ENCODE peak calls at places on chromosomes 5 and 9, in seven cellular contexts. E is A549; D is NCI-H1930; I is SIG-M5; F is neural progenitor cell; V is activated T-cell treated with anti-CD3 and anti-CD28 coated beads, Interleukin-2, amount 50 U/mL, for 72 hours; U is C1 segment of cervical spinal cord. C is an unnamed sample.

GRCh38 chr9:32430720-32431119 is 46.3 kb downstream of the ACO1 start:
- DNase-seq in D (no peak), U (no peak), F (no peak), I (no peak), V (no peak), E (no peak), C (no peak)

GRCh38 chr9:77236693-77237092 is 59.4 kb downstream of the VPS13A start:
- DNase-seq in E (no peak), D (no peak), I (no peak), F (no peak), U (no peak), V (no peak), C (no peak)

GRCh38 chr9:76818271-76818670 is 54.0 kb downstream of the PCA3 start:
- DNase-seq in U (peak), E (peak), D (no peak), I (no peak), V (no peak), F (no peak), C (no peak)

GRCh38 chr9:90343360-90343759 is 299.3 kb downstream of the DIRAS2 start:
- DNase-seq in V (no peak), U (no peak), D (no peak), I (no peak), F (peak), E (no peak), C (peak)

GRCh38 chr9:93107151-93107824 is 11.3 kb downstream of the CARD19 start:
- DNase-seq in I (no peak), F (no peak), U (no peak), D (no peak), V (no peak), E (no peak), C (no peak)

GRCh38 chr9:37953775-37954437 is 50.0 kb upstream of the SLC25A51 start:
- DNase-seq in E (peak), D (no peak), F (no peak), U (no peak), I (no peak), V (peak), C (no peak)

GRCh38 chr9:115374724-115375268 is 256.8 kb upstream of the TNC start:
- DNase-seq in I (no peak), U (no peak), F (no peak), E (no peak), V (no peak), D (no peak), C (no peak)

GRCh38 chr5:14410068-14410941 is 171.3 kb upstream of the OTULINL start:
- DNase-seq in D (no peak), U (no peak), V (no peak), E (no peak), F (no peak), I (no peak), C (no peak)

GRCh38 chr5:74624501-74624900 is 16.0 kb downstream of the ENC1 start:
- DNase-seq in E (no peak), U (no peak), D (no peak), F (no peak), I (no peak), V (no peak), C (no peak)

GRCh38 chr9:36127652-36128244 is 8.8 kb upstream of the GLIPR2 start:
- DNase-seq in D (no peak), V (no peak), F (no peak), E (no peak), U (no peak), I (no peak), C (no peak)

GRCh38 chr5:139575751-139576150 is 14.6 kb downstream of the UBE2D2 start:
- DNase-seq in I (no peak), E (no peak), D (no peak), F (no peak), V (peak), U (no peak), C (no peak)

GRCh38 chr5:170345971-170346370 is 43.2 kb downstream of the KCNMB1 start:
- DNase-seq in F (no peak), I (no peak), U (no peak), V (no peak), D (no peak), E (no peak), C (no peak)

GRCh38 chr9:107770716-107771115 is 281.1 kb upstream of the KLF4 start:
- DNase-seq in V (no peak), E (no peak), D (no peak), F (no peak), I (no peak), U (no peak), C (no peak)

GRCh38 chr5:176823869-176824412 is 13.6 kb downstream of the UNC5A start:
- DNase-seq in U (peak), F (no peak), V (no peak), E (no peak), I (no peak), D (no peak), C (no peak)

GRCh38 chr5:91787718-91788117 is 404.6 kb upstream of the ARRDC3 start:
- DNase-seq in V (no peak), E (no peak), F (no peak), U (no peak), I (no peak), D (no peak), C (no peak)

GRCh38 chr9:17291766-17292165 is 156.9 kb downstream of the CNTLN start:
- DNase-seq in F (no peak), U (no peak), I (no peak), E (no peak), D (no peak), V (no peak), C (no peak)

GRCh38 chr5:141782991-141783598 is 95.1 kb downstream of the PCDH1 start:
- DNase-seq in V (no peak), I (no peak), F (no peak), U (no peak), E (peak), D (no peak), C (no peak)

GRCh38 chr5:38803246-38803645 is 42.6 kb upstream of the OSMR start:
- DNase-seq in U (no peak), V (no peak), I (no peak), D (no peak), F (no peak), E (no peak), C (no peak)

GRCh38 chr5:15943487-15943886 is 236.1 kb downstream of the MARCHF11 start:
- DNase-seq in F (no peak), I (no peak), D (no peak), U (no peak), V (no peak), E (no peak), C (no peak)

GRCh38 chr9:20382460-20383071 is 239.7 kb downstream of the MLLT3 start:
- DNase-seq in V (no peak), U (no peak), E (no peak), F (no peak), I (no peak), D (no peak), C (no peak)

GRCh38 chr5:1057841-1058548 is 49.4 kb downstream of the NKD2 start:
- DNase-seq in F (no peak), D (no peak), V (no peak), I (no peak), U (no peak), E (no peak), C (no peak)

GRCh38 chr9:89345476-89345875 is 27.2 kb downstream of the SECISBP2 start:
- DNase-seq in D (no peak), F (no peak), E (no peak), U (no peak), V (no peak), I (no peak), C (no peak)

GRCh38 chr5:139862803-139863202 is 67.2 kb downstream of the PSD2 start:
- DNase-seq in V (no peak), D (no peak), F (peak), E (no peak), I (no peak), U (no peak), C (no peak)